ENCODE peak calls at places on chromosomes 12 and 14, in four cellular contexts. U is CD8-positive, alpha-beta T cell; A is tibial artery; J is HCT116. T is an unnamed sample.

GRCh38 chr14:36268957-36269734 is 51.3 kb downstream of the MBIP start:
- DNase-seq in U (no peak), A (no peak), J (no peak), T (no peak)

GRCh38 chr14:68593806-68594536 is 198.9 kb downstream of the ZFP36L1 start:
- DNase-seq in U (no peak), A (peak), J (no peak), T (no peak)

GRCh38 chr12:67705394-67706370 is 57.1 kb downstream of the DYRK2 start:
- DNase-seq in U (no peak), A (no peak), J (no peak), T (no peak)

GRCh38 chr14:71289536-71289935 is 382.3 kb downstream of the PCNX1 start:
- DNase-seq in U (peak), A (no peak), J (no peak), T (no peak)

GRCh38 chr12:116319851-116320621 is 42.5 kb upstream of the MED13L start:
- DNase-seq in U (no peak), A (peak), J (no peak), T (peak)

GRCh38 chr12:42741771-42742510 is 152.4 kb upstream of the PRICKLE1 start:
- DNase-seq in U (no peak), A (no peak), J (no peak), T (no peak)

GRCh38 chr14:104316121-104316722 is 177.8 kb downstream of the KIF26A start:
- DNase-seq in U (no peak), A (peak), J (no peak), T (no peak)

GRCh38 chr12:83102499-83102898 is 415.8 kb downstream of the TMTC2 start:
- DNase-seq in U (no peak), A (no peak), J (no peak), T (no peak)

GRCh38 chr12:92543359-92543758 is 159.4 kb upstream of the PLEKHG7 start:
- DNase-seq in U (no peak), A (no peak), J (no peak), T (peak)

GRCh38 chr14:102654298-102654697 is 61.8 kb downstream of the RCOR1 start:
- DNase-seq in U (no peak), A (no peak), J (no peak), T (peak)

GRCh38 chr14:74563621-74564159 is 48.3 kb downstream of the LTBP2 start:
- DNase-seq in U (no peak), A (no peak), J (no peak), T (no peak)

GRCh38 chr12:65536876-65537661 is 258.6 kb downstream of the MSRB3 start:
- DNase-seq in U (no peak), A (peak), J (peak), T (peak)

GRCh38 chr12:92233346-92234015 is 87.8 kb upstream of the BTG1 start:
- DNase-seq in U (no peak), A (no peak), J (no peak), T (no peak)

GRCh38 chr12:123200414-123200813 is 32.5 kb downstream of the MPHOSPH9 start:
- DNase-seq in U (no peak), A (no peak), J (no peak), T (no peak)

GRCh38 chr14:91636604-91637003 is 95.3 kb downstream of the CATSPERB start:
- DNase-seq in U (no peak), A (no peak), J (no peak), T (no peak)

GRCh38 chr12:53737951-53738833 is 10.9 kb upstream of the CALCOCO1 start:
- DNase-seq in U (peak), A (no peak), J (no peak), T (no peak)

GRCh38 chr12:30792085-30792484 is 37.3 kb upstream of the CAPRIN2 start:
- DNase-seq in U (no peak), A (no peak), J (no peak), T (no peak)

GRCh38 chr12:132501189-132501940 is 11.4 kb downstream of the FBRSL1 start:
- DNase-seq in U (no peak), A (no peak), J (no peak), T (no peak)

GRCh38 chr12:46071335-46071734 is 81.0 kb upstream of the SCAF11 start:
- DNase-seq in U (no peak), A (no peak), J (no peak), T (no peak)

GRCh38 chr12:127980585-127980984 is 286.4 kb upstream of the TMEM132C start:
- DNase-seq in U (no peak), A (no peak), J (no peak), T (no peak)

GRCh38 chr12:67019070-67019469 is 250.1 kb upstream of the CAND1 start:
- DNase-seq in U (no peak), A (no peak), J (no peak), T (no peak)

GRCh38 chr12:132638541-132639408 is 20.2 kb downstream of the P2RX2 start:
- DNase-seq in U (no peak), A (no peak), J (no peak), T (peak)

GRCh38 chr14:98182385-98183055 is 1089.5 kb downstream of the BCL11B start:
- DNase-seq in U (no peak), A (no peak), J (no peak), T (peak)

GRCh38 chr12:132622437-132623071 is 4.0 kb downstream of the P2RX2 start:
- DNase-seq in U (no peak), A (no peak), J (no peak), T (peak)

GRCh38 chr14:69363964-69364363 is 34.1 kb downstream of the ERH start:
- DNase-seq in U (peak), A (no peak), J (no peak), T (no peak)

GRCh38 chr14:58541623-58542022 is 96.1 kb upstream of the DACT1 start:
- DNase-seq in U (no peak), A (no peak), J (no peak), T (no peak)

GRCh38 chr12:101209319-101210302 is at the start of gene SLC5A8:
- DNase-seq in U (no peak), A (no peak), J (no peak), T (no peak)

GRCh38 chr12:70045036-70045435 is 198.2 kb upstream of the CNOT2 start:
- DNase-seq in U (no peak), A (no peak), J (no peak), T (no peak)

GRCh38 chr14:31934767-31935266 is 142.3 kb upstream of the ARHGAP5 start:
- DNase-seq in U (no peak), A (no peak), J (peak), T (peak)

GRCh38 chr12:53676715-53677611 is 1.1 kb upstream of the ATP5MC2 start:
- DNase-seq in U (peak), A (peak), J (no peak), T (peak)

GRCh38 chr14:62745496-62745895 is 299.8 kb downstream of the KCNH5 start:
- DNase-seq in U (no peak), A (no peak), J (no peak), T (peak)

GRCh38 chr12:75837700-75838099 is 193.9 kb downstream of the PHLDA1 start:
- DNase-seq in U (no peak), A (no peak), J (no peak), T (no peak)

GRCh38 chr12:70849265-70849960 is 71.1 kb downstream of the PTPRR start:
- DNase-seq in U (no peak), A (no peak), J (peak), T (peak)

GRCh38 chr12:44497044-44497443 is 379.1 kb downstream of the NELL2 start:
- DNase-seq in U (no peak), A (no peak), J (no peak), T (no peak)

GRCh38 chr14:94773017-94773681 is 3.2 kb upstream of the GSC start:
- DNase-seq in U (no peak), A (no peak), J (no peak), T (no peak)
- H3K27ac ChIP-seq in U (no peak), A (no peak), J (no peak), T (no peak)

DNA sequence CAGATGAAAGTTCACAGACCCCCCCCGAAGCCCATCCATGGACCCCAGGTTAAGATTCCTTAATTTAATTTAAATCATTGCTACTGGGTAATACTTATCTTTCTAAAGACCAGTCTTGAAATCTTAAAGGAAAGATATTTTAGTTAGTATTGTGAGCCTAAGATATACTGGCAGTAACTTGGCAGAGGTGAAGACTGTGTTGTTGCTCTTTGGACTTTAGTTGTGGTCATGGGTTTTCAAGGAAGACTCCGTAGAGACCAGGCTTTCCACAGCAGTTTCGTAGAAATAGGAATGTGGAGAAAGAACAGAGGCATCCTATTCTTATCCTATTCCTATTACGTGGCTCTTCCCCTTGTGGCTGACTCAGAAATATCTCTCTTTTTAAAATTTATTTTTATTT is 98.9 kb downstream of the SCN8A start:
- DNase-seq in U (no peak), A (no peak), J (no peak), T (no peak)
- TF ChIP-seq CTCF in U (no peak), A (no peak), J (no peak), T (no peak)

DNA sequence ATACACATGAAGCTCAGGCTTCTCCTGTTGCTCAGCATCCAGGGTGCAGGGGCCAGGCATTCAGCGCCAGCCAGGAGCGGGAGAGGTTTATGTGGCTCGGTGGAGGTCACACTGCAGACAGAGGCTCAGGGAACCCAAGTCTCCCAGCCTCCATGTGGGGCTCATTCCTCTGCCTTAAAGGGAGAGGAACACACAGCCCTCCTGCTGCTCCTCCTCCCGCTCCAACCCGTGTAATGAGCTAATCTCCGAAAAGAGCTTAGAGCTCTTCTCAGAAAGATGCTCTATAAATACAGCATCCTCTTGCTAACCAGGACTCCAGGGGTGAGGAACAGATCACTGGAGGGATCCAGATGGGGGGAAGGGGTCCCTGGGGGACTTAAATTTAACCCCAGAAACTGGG is 28.1 kb downstream of the FGF6 start:
- DNase-seq in U (no peak), A (no peak), J (no peak), T (no peak)
- H3K27ac ChIP-seq in U (no peak), A (peak), J (no peak), T (no peak)

GRCh38 chr12:6471992-6472366 is 1.5 kb upstream of the VAMP1 start:
- DNase-seq in U (no peak), A (no peak), J (no peak), T (no peak)

GRCh38 chr12:6468283-6468575 is 2.2 kb downstream of the VAMP1 start:
- DNase-seq in U (no peak), A (no peak), J (no peak), T (no peak)

GRCh38 chr12:6469092-6469491 is 1.4 kb downstream of the VAMP1 start:
- DNase-seq in U (no peak), A (no peak), J (no peak), T (no peak)

GRCh38 chr12:6470375-6471163 is at the start of gene VAMP1:
- DNase-seq in U (peak), A (peak), J (peak), T (peak)

DNA sequence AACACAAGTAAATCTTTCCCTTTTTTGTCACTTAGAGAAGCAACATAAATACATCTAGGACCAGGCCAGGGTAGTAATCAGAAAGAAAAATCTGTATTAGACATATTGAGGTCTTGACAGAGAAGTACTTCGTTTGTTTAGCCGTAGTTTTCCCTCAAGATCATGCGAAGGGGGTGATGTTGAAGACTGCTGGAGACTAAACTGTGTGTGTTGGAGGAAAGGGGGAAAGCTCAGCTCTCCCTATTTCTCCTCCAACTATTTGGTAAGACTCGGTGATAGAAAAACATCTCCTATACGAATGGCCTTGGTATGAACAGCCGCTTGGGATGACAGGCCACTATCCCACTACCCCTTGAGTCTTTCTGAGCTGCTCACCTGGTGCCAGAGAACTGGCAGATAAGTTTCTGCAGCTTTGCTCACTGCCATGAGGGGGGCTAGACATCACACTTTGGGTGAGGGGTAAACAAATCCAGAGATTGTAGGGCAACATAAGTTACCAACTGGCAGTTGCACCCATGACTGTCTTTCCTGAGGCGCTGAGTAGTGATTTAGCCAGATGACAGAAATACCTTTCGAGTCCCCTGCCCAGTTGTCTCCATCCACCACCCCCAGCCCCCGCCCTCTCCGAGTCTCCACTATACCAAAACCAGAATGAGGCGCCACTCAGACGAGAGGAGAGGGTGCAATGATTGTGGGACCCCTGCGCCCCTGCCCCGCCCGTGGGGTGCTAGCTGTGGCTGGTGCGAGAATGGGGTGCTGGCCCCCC is 685 bp downstream of the VAMP1 start:
- DNase-seq in U (no peak), A (no peak), J (no peak), T (no peak)
- TF ChIP-seq CTCF in U (no peak), A (no peak), J (no peak), T (no peak)